ENCODE peak calls at places on chromosomes 5 and 9, in four cellular contexts. K is IMR-90, O is mesendoderm, P is H1. E is an unnamed sample.

GRCh38 chr9:111038336-111039202 is at the start of gene LPAR1:
- DNase-seq in O (peak), K (peak), P (no peak), E (peak)

GRCh38 chr5:74360535-74361210 is 279.9 kb downstream of the ENC1 start:
- DNase-seq in P (no peak), O (no peak), K (no peak), E (no peak)

GRCh38 chr5:53006920-53007890 is 18.1 kb downstream of the ITGA2 start:
- DNase-seq in O (no peak), P (no peak), K (no peak), E (no peak)

GRCh38 chr9:134568116-134568515 is 73.5 kb upstream of the COL5A1 start:
- DNase-seq in O (no peak), K (no peak), P (no peak), E (no peak)

GRCh38 chr5:50501510-50502209 is 60.6 kb upstream of the EMB start:
- DNase-seq in O (no peak), K (no peak), P (no peak), E (no peak)

GRCh38 chr9:131078427-131079366 is 17.6 kb upstream of the AIF1L start:
- DNase-seq in P (no peak), K (no peak), O (no peak), E (no peak)

GRCh38 chr9:69317894-69318293 is 7.1 kb upstream of the ENTREP1 start:
- DNase-seq in K (no peak), P (no peak), O (no peak), E (no peak)

GRCh38 chr9:133006731-133007352 is 24.0 kb upstream of the GTF3C5 start:
- DNase-seq in O (no peak), K (no peak), P (no peak), E (no peak)

GRCh38 chr5:92561362-92562006 is 1019.5 kb downstream of the NR2F1-AS1 start:
- DNase-seq in P (no peak), K (peak), O (no peak), E (no peak)

GRCh38 chr9:133786936-133787748 is 49.0 kb upstream of the SARDH start:
- DNase-seq in K (no peak), O (no peak), P (no peak), E (no peak)

GRCh38 chr9:32644698-32645097 is 9.2 kb upstream of the TAF1L start:
- DNase-seq in K (peak), O (peak), P (no peak), E (no peak)

GRCh38 chr9:133935328-133936040 is 56.6 kb downstream of the VAV2 start:
- DNase-seq in K (peak), O (no peak), P (no peak), E (no peak)

GRCh38 chr9:128552744-128553221 is 396 bp downstream of the SPTAN1 start:
- DNase-seq in O (peak), K (no peak), P (no peak), E (peak)

GRCh38 chr5:10567781-10568321 is 4.0 kb downstream of the ANKRD33B start:
- DNase-seq in P (no peak), O (no peak), K (peak), E (no peak)

GRCh38 chr5:174413520-174414314 is 310.7 kb upstream of the MSX2 start:
- DNase-seq in K (peak), P (no peak), O (peak), E (no peak)

GRCh38 chr9:81777514-81777913 is 88.2 kb upstream of the TLE1 start:
- DNase-seq in P (no peak), O (no peak), K (no peak), E (no peak)

GRCh38 chr9:79264511-79265448 is 307.0 kb upstream of the TLE4 start:
- DNase-seq in K (no peak), O (no peak), P (no peak), E (no peak)

GRCh38 chr9:116549061-116549664 is 137.9 kb upstream of the TRIM32 start:
- DNase-seq in P (no peak), O (peak), K (peak), E (no peak)

GRCh38 chr5:139658928-139659667 is 10.9 kb downstream of the CXXC5 start:
- DNase-seq in O (peak), P (no peak), K (peak), E (no peak)

GRCh38 chr5:38724301-38725030 is 121.3 kb upstream of the OSMR start:
- DNase-seq in K (peak), P (no peak), O (peak), E (no peak)

GRCh38 chr9:12657233-12657632 is 36.0 kb upstream of the TYRP1 start:
- DNase-seq in O (no peak), P (no peak), K (no peak), E (no peak)

GRCh38 chr9:83583151-83584014 is 39.6 kb upstream of the IDNK start:
- DNase-seq in O (peak), K (peak), P (peak), E (peak)

GRCh38 chr5:170552486-170553122 is 48.8 kb downstream of the KCNIP1 start:
- DNase-seq in P (peak), O (peak), K (peak), E (peak)

GRCh38 chr5:87423755-87424154 is 11.0 kb upstream of the CCNH start:
- DNase-seq in K (no peak), P (no peak), O (no peak), E (no peak)

GRCh38 chr5:27240791-27241190 is 202.4 kb upstream of the CDH9 start:
- DNase-seq in P (no peak), O (no peak), K (no peak), E (no peak)

GRCh38 chr5:177195307-177195952 is 61.9 kb downstream of the NSD1 start:
- DNase-seq in K (peak), P (no peak), O (peak), E (no peak)

GRCh38 chr5:172630082-172630481 is 11.0 kb upstream of the NEURL1B start:
- DNase-seq in K (no peak), O (no peak), P (no peak), E (no peak)

GRCh38 chr5:16550316-16550952 is 66.4 kb downstream of the RETREG1 start:
- DNase-seq in K (peak), P (no peak), O (peak), E (peak)

GRCh38 chr5:158519433-158520025 is 580.2 kb downstream of the EBF1 start:
- DNase-seq in P (no peak), K (no peak), O (no peak), E (no peak)

GRCh38 chr5:122704247-122705036 is 70.4 kb upstream of the SNX2 start:
- DNase-seq in O (peak), P (no peak), K (peak), E (no peak)

GRCh38 chr9:36866840-36867239 is 167.2 kb downstream of the PAX5 start:
- DNase-seq in P (no peak), K (no peak), O (peak), E (no peak)

GRCh38 chr9:90290716-90291485 is 351.7 kb downstream of the DIRAS2 start:
- DNase-seq in K (peak), O (no peak), P (no peak), E (no peak)

GRCh38 chr9:137305060-137305787 is 3.2 kb upstream of the NRARP start:
- DNase-seq in O (peak), K (no peak), P (no peak), E (peak)

GRCh38 chr5:150789943-150790611 is 11.5 kb downstream of the SMIM3 start:
- DNase-seq in P (no peak), O (peak), K (peak), E (peak)

DNA sequence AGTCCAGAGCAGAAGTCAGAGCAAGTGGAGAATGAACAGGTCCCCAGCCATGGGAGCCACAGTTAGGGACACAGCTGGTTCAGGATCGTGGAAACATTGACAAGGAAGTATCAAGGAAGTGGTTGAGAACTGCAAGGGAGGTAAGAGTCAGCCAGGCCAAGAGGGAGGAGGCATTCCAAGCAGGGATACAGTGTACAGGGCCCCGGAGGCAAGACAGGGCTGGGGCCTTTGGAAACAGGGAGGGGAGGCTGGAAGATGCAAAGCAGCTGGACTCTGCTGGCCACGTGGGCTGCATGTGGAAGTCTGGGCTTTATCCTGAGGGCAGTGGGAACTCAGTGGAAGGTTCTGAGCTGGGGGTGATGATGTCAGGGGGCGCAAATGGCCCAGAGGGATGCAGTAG is 14.2 kb downstream of the CCDC180 start:
- DNase-seq in K (no peak), P (no peak), O (no peak), E (no peak)
- H4K5ac ChIP-seq in K (no peak), P (no peak), O (no peak), E (no peak)

GRCh38 chr9:87446527-87446926 is 51.1 kb upstream of the DAPK1 start:
- DNase-seq in P (no peak), O (no peak), K (no peak), E (no peak)
- H4K5ac ChIP-seq in P (peak), O (no peak), K (no peak), E (no peak)

GRCh38 chr5:142610176-142611001 is 75.5 kb downstream of the FGF1 start:
- DNase-seq in O (no peak), P (no peak), K (no peak), E (no peak)

GRCh38 chr5:142612388-142612787 is 73.5 kb downstream of the FGF1 start:
- DNase-seq in K (no peak), O (no peak), P (no peak), E (no peak)

GRCh38 chr5:142613231-142613630 is 72.7 kb downstream of the FGF1 start:
- DNase-seq in O (no peak), K (peak), P (no peak), E (no peak)

GRCh38 chr5:142609142-142609541 is 76.7 kb downstream of the FGF1 start:
- DNase-seq in P (no peak), K (no peak), O (no peak), E (no peak)

DNA sequence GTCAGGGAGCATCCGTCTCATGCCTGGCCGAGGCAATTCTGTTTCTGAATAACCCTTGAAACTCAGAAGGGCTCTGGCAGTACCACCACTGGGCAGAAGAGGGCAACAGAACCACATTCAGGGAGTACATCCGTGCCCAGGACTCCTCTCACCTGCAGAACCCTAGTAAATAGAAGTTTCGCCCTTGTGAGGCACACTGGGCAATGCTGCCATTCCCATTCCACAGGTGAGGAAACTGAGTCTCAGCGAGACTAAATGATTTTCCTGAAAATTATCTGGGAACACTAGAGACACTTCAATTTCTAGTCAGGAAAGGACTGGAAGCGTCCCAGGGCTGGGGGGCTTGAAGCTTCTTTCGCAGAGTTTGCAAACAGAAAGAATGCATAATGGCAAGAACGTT is 74.7 kb downstream of the FGF1 start:
- DNase-seq in P (peak), K (peak), O (peak), E (peak)
- H4K5ac ChIP-seq in P (no peak), K (no peak), O (no peak), E (no peak)

GRCh38 chr5:126410623-126411022 is 12.6 kb upstream of the GRAMD2B start:
- DNase-seq in P (no peak), O (no peak), K (no peak), E (no peak)
- H4K5ac ChIP-seq in P (no peak), O (no peak), K (no peak), E (no peak)